ENCODE peak calls at places on chromosomes 4 and X, in nine cellular contexts. A is body of pancreas, K is IMR-90, B is K562, F is transverse colon, P is HepG2, E is adrenal gland, Y is GM12892, R is lower leg skin. V is an unnamed sample.

GRCh38 chrX:25020391-25021131 is 4.8 kb upstream of the ARX start:
- DNase-seq in F (no peak), E (no peak), B (peak; percentile 76), P (no peak), R (no peak), Y (no peak), K (no peak), A (no peak), V (no peak)

GRCh38 chrX:55731826-55732225 is 14.3 kb downstream of the RRAGB start:
- DNase-seq in P (no peak), B (no peak), A (no peak), F (no peak), R (no peak), E (no peak), K (no peak), Y (no peak), V (no peak)

GRCh38 chr4:102165584-102165983 is 179.7 kb downstream of the SLC39A8 start:
- DNase-seq in F (no peak), Y (no peak), E (no peak), K (no peak), P (no peak), A (no peak), B (no peak), R (no peak), V (no peak)

GRCh38 chr4:74407891-74408290 is 37.0 kb upstream of the AREG start:
- DNase-seq in R (no peak), E (no peak), Y (no peak), K (no peak), P (no peak), B (no peak), A (no peak), F (no peak), V (no peak)

GRCh38 chrX:45309096-45309495 is 108.4 kb upstream of the DIPK2B start:
- DNase-seq in E (no peak), K (peak; percentile 52), Y (no peak), B (no peak), A (no peak), F (no peak), R (no peak), P (no peak), V (no peak)

GRCh38 chrX:45351478-45351877 is 150.8 kb upstream of the DIPK2B start:
- DNase-seq in A (no peak), R (no peak), F (no peak), E (no peak), Y (no peak), B (no peak), K (peak; percentile 69), P (no peak), V (no peak)

GRCh38 chr4:147725673-147726072 is 6.2 kb upstream of the ARHGAP10 start:
- DNase-seq in B (no peak), K (peak; percentile 75), F (no peak), Y (no peak), E (no peak), R (no peak), A (no peak), P (no peak), V (no peak)

GRCh38 chr4:186781032-186781917 is 57.6 kb upstream of the FAT1 start:
- DNase-seq in B (no peak), K (peak; percentile 91), Y (no peak), P (peak; percentile 93), A (peak; percentile 19), R (no peak), E (no peak), F (no peak), V (no peak)

GRCh38 chrX:7891928-7892327 is 35.3 kb downstream of the PNPLA4 start:
- DNase-seq in Y (no peak), A (no peak), B (no peak), K (no peak), F (no peak), R (no peak), E (peak; percentile 51), P (peak; percentile 29), V (no peak)

DNA sequence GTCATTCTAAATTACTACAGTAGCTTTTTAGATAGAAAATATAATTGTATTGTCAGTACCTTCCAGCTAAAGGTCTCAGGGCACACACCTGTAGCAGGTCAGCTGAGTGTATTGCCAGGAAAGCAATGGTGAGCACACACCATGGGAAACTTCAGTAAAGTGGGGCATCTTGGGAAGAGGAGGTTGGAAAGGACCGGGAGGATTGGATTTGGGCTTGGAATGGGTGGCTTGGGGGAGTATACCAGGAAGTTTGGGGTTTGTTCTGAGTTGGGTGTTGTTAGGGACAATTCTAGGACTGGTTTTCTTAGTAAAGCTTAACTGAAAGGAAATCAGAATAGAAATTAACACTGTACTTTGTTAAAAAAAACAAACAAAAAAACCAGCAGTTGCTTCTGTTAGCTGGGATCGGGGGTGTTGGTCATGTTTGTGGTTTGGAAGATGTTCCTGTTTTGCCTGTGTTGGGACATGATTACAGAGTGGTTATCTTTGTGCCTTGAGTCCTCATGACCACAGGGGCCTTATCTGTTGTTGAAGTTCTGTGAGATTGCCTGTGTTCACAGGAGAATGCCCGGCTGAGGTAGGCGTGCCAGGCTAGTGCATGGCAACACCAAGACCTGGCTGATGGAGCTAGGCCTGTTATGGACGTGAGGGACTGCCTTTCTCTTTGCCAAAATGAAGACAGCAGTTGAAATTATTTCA is 35.1 kb downstream of the PRIMPOL start:
- DNase-seq in F (no peak), E (no peak), A (no peak), P (no peak), Y (no peak), R (no peak), K (peak; percentile 17), B (peak; percentile 74), V (no peak)
- TF ChIP-seq POLR2A in F (no peak), E (no peak), A (no peak), P (no peak), Y (no peak), R (no peak), K (no peak), B (no peak), V (no peak)

GRCh38 chrX:71320126-71320525 is 18.6 kb downstream of the ITGB1BP2 start:
- DNase-seq in E (no peak), Y (no peak), B (no peak), A (no peak), R (no peak), K (no peak), F (no peak), P (no peak), V (no peak)
- TF ChIP-seq POLR2A in E (no peak), Y (no peak), B (no peak), A (no peak), R (no peak), K (no peak), F (no peak), P (no peak), V (no peak)

GRCh38 chr4:39452153-39452859 is 6.4 kb downstream of the RPL9 start:
- DNase-seq in K (no peak), Y (no peak), E (no peak), P (no peak), B (no peak), F (no peak), A (no peak), R (no peak), V (no peak)

GRCh38 chr4:39451423-39452023 is 7.2 kb downstream of the RPL9 start:
- DNase-seq in F (no peak), K (no peak), R (no peak), B (no peak), A (no peak), Y (no peak), E (no peak), P (no peak), V (no peak)

GRCh38 chr4:39452860-39453587 is 5.7 kb downstream of the RPL9 start:
- DNase-seq in Y (no peak), R (no peak), A (no peak), B (no peak), F (no peak), E (no peak), P (no peak), K (no peak), V (no peak)

GRCh38 chr4:39455486-39455885 is 3.2 kb downstream of the RPL9 start:
- DNase-seq in R (no peak), K (no peak), B (no peak), A (no peak), P (no peak), F (no peak), E (no peak), Y (no peak), V (no peak)

DNA sequence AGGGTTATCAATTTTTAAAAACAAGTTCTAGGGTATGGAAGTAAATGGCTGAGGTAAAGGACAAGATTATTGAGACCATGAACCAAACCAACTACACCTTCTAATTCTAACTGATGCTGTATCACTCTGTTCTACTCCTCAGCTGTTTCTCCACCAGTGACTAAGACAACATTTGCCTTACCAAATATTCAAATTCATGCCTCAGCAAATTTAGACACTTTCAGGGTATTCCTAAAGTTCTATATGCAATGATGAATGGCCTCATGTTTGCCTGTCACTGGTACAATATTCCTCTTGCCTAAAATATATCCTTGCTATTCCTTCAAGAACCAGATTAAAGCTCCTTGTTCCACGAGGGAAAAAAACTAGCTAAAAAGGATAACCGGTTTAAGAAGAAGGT is 5.0 kb downstream of the RPL9 start:
- DNase-seq in E (no peak), R (no peak), P (no peak), A (no peak), Y (no peak), F (no peak), B (no peak), K (no peak), V (no peak)
- TF ChIP-seq POLR2A in E (no peak), R (no peak), P (no peak), A (no peak), Y (no peak), F (no peak), B (no peak), K (no peak), V (no peak)

GRCh38 chr4:109548655-109549054 is 11.4 kb upstream of the MCUB start:
- DNase-seq in R (no peak), K (peak; percentile 92), Y (no peak), F (no peak), E (no peak), P (no peak), B (no peak), A (no peak), V (no peak)
- TF ChIP-seq POLR2A in R (no peak), K (no peak), Y (no peak), F (no peak), E (no peak), P (no peak), B (no peak), A (no peak), V (no peak)

GRCh38 chrX:101417190-101417589 is 9.2 kb downstream of the HNRNPH2 start:
- DNase-seq in R (no peak), Y (no peak), K (no peak), A (no peak), F (no peak), E (no peak), B (no peak), P (no peak), V (no peak)

GRCh38 chrX:101419489-101419888 is 11.5 kb downstream of the HNRNPH2 start:
- DNase-seq in P (no peak), E (no peak), F (no peak), R (no peak), Y (no peak), B (no peak), K (no peak), A (peak; percentile 13), V (no peak)

GRCh38 chrX:101415180-101416130 is 7.4 kb downstream of the HNRNPH2 start:
- DNase-seq in R (no peak), A (no peak), E (no peak), P (peak; percentile 14), B (peak; percentile 49), F (no peak), K (peak; percentile 84), Y (peak; percentile 24), V (no peak)

GRCh38 chrX:101416691-101417090 is 8.7 kb downstream of the HNRNPH2 start:
- DNase-seq in Y (no peak), P (no peak), A (no peak), K (no peak), R (no peak), F (no peak), B (no peak), E (no peak), V (no peak)

GRCh38 chrX:101417981-101418841 is 10.2 kb downstream of the HNRNPH2 start:
- DNase-seq in Y (peak; percentile 39), E (peak; percentile 68), R (peak; percentile 90), A (peak; percentile 65), P (no peak), B (no peak), K (no peak), F (peak; percentile 59), V (peak; percentile 53)
- TF ChIP-seq POLR2A in Y (peak; percentile 63), E (peak; percentile 7), R (no peak), A (peak; percentile 71), P (no peak), B (no peak), K (no peak), F (peak; percentile 37), V (no peak)